ENCODE peak calls at places on chromosomes 16 and 17, in four cellular contexts. One of them, this sample, is unnamed.

GRCh38 chr17:45228121-45228941 is 6.6 kb downstream of the FMNL1 start:
- DNase-seq in IMR-90: no peak
- DNase-seq in HepG2: no peak
- DNase-seq in tibial nerve: no peak
- DNase-seq in this sample: peak

GRCh38 chr17:17713839-17714238 is 32.6 kb downstream of the RAI1 start:
- DNase-seq in IMR-90: peak
- DNase-seq in HepG2: peak
- DNase-seq in tibial nerve: no peak
- DNase-seq in this sample: peak

GRCh38 chr17:60524463-60525346 is 1.3 kb downstream of the APPBP2 start:
- DNase-seq in IMR-90: peak
- DNase-seq in HepG2: no peak
- DNase-seq in tibial nerve: no peak
- DNase-seq in this sample: no peak

GRCh38 chr17:75262112-75262606 is 480 bp downstream of the MRPS7 start:
- DNase-seq in IMR-90: no peak
- DNase-seq in HepG2: peak
- DNase-seq in tibial nerve: no peak
- DNase-seq in this sample: no peak

GRCh38 chr17:65324977-65325376 is 187.8 kb downstream of the RGS9 start:
- DNase-seq in IMR-90: no peak
- DNase-seq in HepG2: no peak
- DNase-seq in tibial nerve: no peak
- DNase-seq in this sample: no peak

GRCh38 chr17:17959520-17960361 is 12.5 kb downstream of the TOM1L2 start:
- DNase-seq in IMR-90: peak
- DNase-seq in HepG2: no peak
- DNase-seq in tibial nerve: no peak
- DNase-seq in this sample: no peak

GRCh38 chr16:46884513-46885293 is 541 bp downstream of the GPT2 start:
- DNase-seq in IMR-90: peak
- DNase-seq in HepG2: no peak
- DNase-seq in tibial nerve: no peak
- DNase-seq in this sample: no peak

GRCh38 chr16:17561056-17561455 is 90.3 kb upstream of the XYLT1 start:
- DNase-seq in IMR-90: no peak
- DNase-seq in HepG2: no peak
- DNase-seq in tibial nerve: no peak
- DNase-seq in this sample: no peak

GRCh38 chr17:40529991-40530390 is 28.6 kb upstream of the TNS4 start:
- DNase-seq in IMR-90: no peak
- DNase-seq in HepG2: no peak
- DNase-seq in tibial nerve: no peak
- DNase-seq in this sample: no peak

GRCh38 chr17:77631307-77631706 is 327.2 kb upstream of the TNRC6C start:
- DNase-seq in IMR-90: no peak
- DNase-seq in HepG2: no peak
- DNase-seq in tibial nerve: no peak
- DNase-seq in this sample: no peak

GRCh38 chr16:24734382-24734781 is 4.9 kb downstream of the TNRC6A start:
- DNase-seq in IMR-90: peak
- DNase-seq in HepG2: no peak
- DNase-seq in tibial nerve: no peak
- DNase-seq in this sample: no peak

GRCh38 chr16:55528974-55529373 is 20.1 kb downstream of the LPCAT2 start:
- DNase-seq in IMR-90: no peak
- DNase-seq in HepG2: no peak
- DNase-seq in tibial nerve: no peak
- DNase-seq in this sample: no peak

DNA sequence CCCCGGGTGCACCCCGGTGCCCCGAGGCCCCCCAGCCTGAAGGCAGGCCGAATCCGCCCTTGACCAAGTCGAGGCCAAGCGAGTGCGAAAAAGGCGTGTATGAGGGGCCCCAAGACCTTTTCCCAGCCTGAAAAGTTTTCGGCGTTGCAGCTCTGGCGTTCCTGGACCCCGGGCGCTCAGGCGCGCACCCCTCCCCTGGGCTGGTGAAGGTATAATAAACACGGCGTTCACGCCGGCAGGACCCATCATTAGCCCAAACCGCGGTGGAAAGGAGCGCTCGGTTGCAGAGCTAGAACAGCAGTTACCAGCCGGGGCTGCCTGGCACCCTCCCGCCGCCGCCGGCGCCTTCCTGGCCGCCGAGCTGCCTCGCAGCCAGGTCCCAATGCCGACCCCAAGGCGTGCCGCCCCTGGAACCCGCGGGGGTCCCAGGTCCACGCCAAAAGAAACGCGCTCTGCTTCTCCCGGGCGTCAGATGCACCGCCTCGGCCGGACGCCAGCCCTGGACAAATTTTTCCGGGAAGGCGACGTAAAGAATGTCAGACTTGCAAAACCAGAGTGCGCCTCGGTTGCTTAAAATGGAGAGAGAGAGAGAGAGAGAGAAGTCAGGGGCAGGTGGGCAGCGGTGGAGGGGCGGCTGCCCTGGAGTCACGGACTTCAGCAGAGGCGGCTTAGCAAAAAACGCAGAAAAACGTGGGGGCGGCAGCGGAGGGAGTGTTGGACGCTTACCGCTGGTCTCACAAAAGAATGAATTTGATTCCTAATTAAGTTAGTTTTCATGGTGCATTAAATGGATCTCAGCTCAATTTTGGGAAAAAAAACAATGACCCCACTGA is 11.4 kb upstream of the FOXF1 start:
- DNase-seq in IMR-90: peak
- DNase-seq in HepG2: no peak
- DNase-seq in tibial nerve: no peak
- DNase-seq in this sample: no peak
- H3K4me3 ChIP-seq in IMR-90: peak
- H3K4me3 ChIP-seq in HepG2: no peak
- H3K4me3 ChIP-seq in tibial nerve: no peak
- H3K4me3 ChIP-seq in this sample: peak

GRCh38 chr17:43170140-43170765 is 761 bp upstream of the NBR1 start:
- DNase-seq in IMR-90: peak
- DNase-seq in HepG2: peak
- DNase-seq in tibial nerve: peak
- DNase-seq in this sample: peak
- TF ChIP-seq POLR2A in IMR-90: peak
- TF ChIP-seq POLR2A in HepG2: no peak
- TF ChIP-seq POLR2A in tibial nerve: peak
- TF ChIP-seq POLR2A in this sample: peak

DNA sequence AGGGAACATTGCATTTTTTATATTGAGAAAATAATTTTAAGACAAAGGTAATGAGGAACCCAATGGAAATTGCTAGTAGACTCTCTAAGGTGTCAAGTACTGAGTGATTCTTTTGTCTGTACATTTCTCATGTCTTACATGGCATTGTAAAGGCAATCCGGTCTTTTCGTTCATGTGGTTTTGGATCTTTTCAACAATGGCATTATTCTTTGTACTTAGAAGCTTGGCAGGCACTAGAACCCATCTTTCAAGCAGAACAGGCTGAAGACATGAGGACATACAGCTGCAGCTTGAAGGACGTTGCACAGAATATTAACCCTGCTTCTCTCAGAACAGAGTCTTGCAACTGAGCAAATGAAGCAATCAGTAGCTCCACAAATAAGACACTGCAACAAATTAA is 231.5 kb upstream of the ZFHX3 start:
- DNase-seq in IMR-90: no peak
- DNase-seq in HepG2: no peak
- DNase-seq in tibial nerve: no peak
- DNase-seq in this sample: no peak
- H3K4me3 ChIP-seq in IMR-90: no peak
- H3K4me3 ChIP-seq in HepG2: no peak
- H3K4me3 ChIP-seq in tibial nerve: no peak
- H3K4me3 ChIP-seq in this sample: no peak

DNA sequence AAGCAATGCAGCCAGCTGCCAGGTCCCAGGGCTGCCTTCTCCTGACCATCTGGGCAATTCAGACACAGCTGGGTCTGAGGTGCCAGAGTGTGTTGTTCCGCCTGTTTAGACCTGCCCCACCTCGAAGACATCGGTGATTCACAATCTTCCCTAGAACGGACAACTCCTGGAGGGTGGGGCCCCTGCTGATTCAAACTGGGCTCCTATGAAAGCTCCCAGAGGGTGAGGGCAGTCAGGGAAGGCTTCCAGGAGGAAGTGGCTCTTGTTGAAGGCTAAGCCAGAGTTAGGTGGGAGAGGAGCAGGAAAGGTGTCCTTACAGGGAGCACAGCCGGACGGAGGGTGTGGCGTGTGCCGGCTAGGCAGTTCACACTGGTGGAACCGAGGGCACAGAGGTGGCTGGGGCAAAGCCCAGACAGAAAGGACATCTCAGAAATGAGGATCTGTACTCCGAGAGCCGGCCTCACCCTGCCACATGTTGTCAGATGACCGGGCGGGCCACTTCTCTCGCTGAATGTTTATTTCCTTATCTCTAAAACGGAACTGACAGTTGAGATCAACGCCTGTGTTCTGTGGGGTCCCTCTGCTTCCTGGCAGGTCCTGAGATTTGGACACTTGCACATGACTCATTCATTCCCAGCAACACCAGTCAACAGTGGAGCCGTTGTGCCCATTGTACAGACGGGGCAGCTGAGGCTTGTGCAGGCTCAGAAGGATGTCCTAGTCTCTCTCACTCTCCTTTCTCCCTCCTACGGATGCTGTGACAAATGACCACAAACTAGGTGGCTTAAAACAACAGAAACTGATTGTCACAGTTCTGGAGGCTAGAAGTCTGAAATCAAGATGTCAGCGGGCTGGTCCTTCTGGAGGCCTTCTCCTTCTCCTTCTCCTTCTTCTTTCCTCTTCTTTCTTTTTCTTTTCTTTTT is 26.9 kb upstream of the LITAF start:
- DNase-seq in IMR-90: no peak
- DNase-seq in HepG2: peak
- DNase-seq in tibial nerve: peak
- DNase-seq in this sample: peak
- TF ChIP-seq POLR2A in IMR-90: no peak
- TF ChIP-seq POLR2A in HepG2: no peak
- TF ChIP-seq POLR2A in tibial nerve: no peak
- TF ChIP-seq POLR2A in this sample: no peak

GRCh38 chr17:28334666-28335200 is 539 bp downstream of the IFT20 start:
- DNase-seq in IMR-90: peak
- DNase-seq in HepG2: no peak
- DNase-seq in tibial nerve: no peak
- DNase-seq in this sample: no peak

GRCh38 chr17:28333083-28333746 is 2.1 kb downstream of the IFT20 start:
- DNase-seq in IMR-90: peak
- DNase-seq in HepG2: no peak
- DNase-seq in tibial nerve: no peak
- DNase-seq in this sample: no peak

GRCh38 chr17:28335959-28336871 is 654 bp downstream of the TNFAIP1 start:
- DNase-seq in IMR-90: peak
- DNase-seq in HepG2: peak
- DNase-seq in tibial nerve: no peak
- DNase-seq in this sample: no peak

GRCh38 chr17:28334176-28334575 is 1.1 kb downstream of the IFT20 start:
- DNase-seq in IMR-90: peak
- DNase-seq in HepG2: no peak
- DNase-seq in tibial nerve: no peak
- DNase-seq in this sample: no peak

DNA sequence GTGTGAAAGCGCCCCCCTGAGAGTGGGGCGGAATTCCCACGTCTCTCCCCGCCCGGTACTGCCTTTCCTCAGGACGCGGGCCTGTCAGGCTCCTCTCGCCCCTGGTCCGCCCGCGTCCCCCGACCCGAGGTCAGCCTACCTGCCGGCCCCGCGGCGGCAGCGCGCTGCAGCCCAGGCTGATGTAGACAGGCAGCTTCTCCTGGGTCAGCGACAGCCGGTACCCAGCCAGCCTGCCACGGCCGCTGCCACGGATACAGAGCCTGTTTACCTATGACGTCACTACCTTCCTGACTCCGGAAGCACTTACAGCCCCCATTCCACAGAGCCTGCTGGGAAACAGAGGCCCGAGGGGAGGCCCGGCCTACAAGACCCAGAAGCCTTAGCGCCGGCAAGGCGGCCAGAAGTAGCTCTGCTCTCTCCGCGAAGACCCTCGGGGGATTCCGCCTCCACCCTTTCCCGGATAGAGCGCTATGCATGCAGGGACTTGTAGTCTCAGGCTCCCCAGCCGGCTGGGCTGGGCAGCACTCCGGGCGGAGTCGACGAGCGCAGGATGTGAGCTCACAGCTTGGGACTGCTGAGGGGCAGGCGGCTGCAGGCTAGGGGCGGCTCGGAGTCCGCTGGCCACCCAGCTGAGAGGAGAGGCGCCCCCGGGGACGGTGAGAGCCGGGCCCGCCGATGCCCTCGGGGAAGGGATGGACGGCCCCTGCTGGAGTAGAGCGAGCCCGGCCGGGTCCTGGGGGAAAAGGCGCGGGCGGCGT is at the start of the genes IFT20 and TNFAIP1:
- DNase-seq in IMR-90: peak
- DNase-seq in HepG2: peak
- DNase-seq in tibial nerve: peak
- DNase-seq in this sample: peak
- H3K4me3 ChIP-seq in IMR-90: peak
- H3K4me3 ChIP-seq in HepG2: peak
- H3K4me3 ChIP-seq in tibial nerve: peak
- H3K4me3 ChIP-seq in this sample: peak

DNA sequence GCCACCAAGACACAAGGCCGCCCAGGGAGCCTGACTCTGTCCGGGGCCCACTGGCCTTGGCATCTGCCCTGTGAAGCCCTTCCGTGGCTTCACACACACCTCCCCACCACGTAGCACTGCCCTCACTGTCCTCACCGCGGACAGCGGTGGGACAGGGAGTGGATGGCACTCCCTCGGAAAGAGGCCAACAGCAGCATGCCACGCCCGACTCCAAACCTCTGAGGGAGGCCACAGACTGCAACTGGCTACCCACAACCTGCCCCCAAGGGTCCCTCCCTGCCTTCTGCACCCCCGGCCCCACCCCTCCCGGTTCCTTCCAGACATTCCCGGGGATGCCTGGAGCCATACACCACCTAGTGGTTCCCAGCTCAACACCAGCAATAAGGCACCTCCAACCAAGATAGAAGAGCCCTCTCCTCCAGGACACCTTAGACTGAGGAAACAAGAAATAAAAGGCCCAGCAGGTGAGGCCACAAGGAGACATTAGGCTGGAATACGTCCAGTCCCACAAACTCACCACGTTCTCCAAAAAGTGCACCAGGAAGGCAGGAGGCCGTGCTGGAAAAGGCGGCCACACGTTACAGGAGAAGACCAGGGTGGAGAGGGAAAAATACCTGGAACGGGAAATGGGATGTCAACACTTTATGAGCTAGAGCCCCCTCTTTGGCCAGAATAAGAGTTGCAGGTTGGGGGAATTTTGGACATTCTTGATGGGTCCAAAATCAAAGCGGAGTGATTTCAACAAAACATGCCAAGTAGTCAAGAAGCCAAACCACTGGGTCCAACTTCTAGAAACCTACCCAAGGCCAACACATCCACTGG is 310.0 kb downstream of the SOX9 start:
- DNase-seq in IMR-90: no peak
- DNase-seq in HepG2: no peak
- DNase-seq in tibial nerve: no peak
- DNase-seq in this sample: no peak
- TF ChIP-seq POLR2A in IMR-90: no peak
- TF ChIP-seq POLR2A in HepG2: no peak
- TF ChIP-seq POLR2A in tibial nerve: no peak
- TF ChIP-seq POLR2A in this sample: no peak